ENCODE peak calls at places on chromosomes 16 and 17, in eight cellular contexts. T is coronary artery, X is tibial nerve, J is hepatocyte, C is colonic mucosa, K is lung, P is cardiac fibroblast, E is progenitor cell of endocrine pancreas. I is an unnamed sample.

GRCh38 chr17:37490638-37491614 is 1.2 kb downstream of the DUSP14 start:
- DNase-seq in T (peak), X (no peak), J (peak), C (peak), K (no peak), P (peak), E (no peak), I (no peak)

GRCh38 chr17:37191219-37191618 is 184.6 kb upstream of the C17orf78 start:
- DNase-seq in T (no peak), X (no peak), J (no peak), C (no peak), K (no peak), P (peak), E (no peak), I (no peak)

GRCh38 chr17:16381496-16381820 is 567 bp downstream of the UBB start:
- DNase-seq in T (no peak), X (no peak), J (no peak), C (no peak), K (no peak), P (peak), E (no peak), I (no peak)

GRCh38 chr16:75074920-75075687 is 41.5 kb downstream of the LDHD start:
- DNase-seq in T (no peak), X (no peak), J (no peak), C (no peak), K (peak), P (no peak), E (no peak), I (peak)

GRCh38 chr17:58513391-58513912 is 986 bp downstream of the MTMR4 start:
- DNase-seq in T (no peak), X (no peak), J (no peak), C (no peak), K (no peak), P (no peak), E (no peak), I (peak)

GRCh38 chr16:75319513-75320401 is 68.3 kb upstream of the BCAR1 start:
- DNase-seq in T (no peak), X (no peak), J (no peak), C (no peak), K (no peak), P (peak), E (no peak), I (no peak)

GRCh38 chr16:70735141-70735979 is 49.5 kb upstream of the MTSS2 start:
- DNase-seq in T (no peak), X (no peak), J (no peak), C (no peak), K (no peak), P (peak), E (no peak), I (no peak)

GRCh38 chr16:50844840-50845239 is 103.0 kb downstream of the CYLD start:
- DNase-seq in T (no peak), X (no peak), J (no peak), C (no peak), K (no peak), P (no peak), E (no peak), I (no peak)

GRCh38 chr16:73730496-73731090 is 566.0 kb upstream of the PSMD7 start:
- DNase-seq in T (no peak), X (no peak), J (no peak), C (no peak), K (no peak), P (no peak), E (no peak), I (no peak)

GRCh38 chr17:31537558-31537957 is 146.1 kb downstream of the RAB11FIP4 start:
- DNase-seq in T (no peak), X (no peak), J (no peak), C (no peak), K (no peak), P (no peak), E (no peak), I (no peak)

GRCh38 chr17:61307905-61308886 is 91.4 kb upstream of the TBX2 start:
- DNase-seq in T (peak), X (no peak), J (peak), C (no peak), K (peak), P (peak), E (no peak), I (no peak)

GRCh38 chr16:85245307-85246172 is 133.3 kb upstream of the CIBAR2 start:
- DNase-seq in T (no peak), X (peak), J (peak), C (peak), K (peak), P (peak), E (peak), I (no peak)

GRCh38 chr17:62690168-62690897 is 62.9 kb downstream of the MRC2 start:
- DNase-seq in T (no peak), X (no peak), J (no peak), C (no peak), K (no peak), P (no peak), E (no peak), I (no peak)
- TF ChIP-seq CTCF in T (no peak), X (no peak), J (no peak), C (no peak), K (no peak), P (no peak), E (no peak), I (no peak)

DNA sequence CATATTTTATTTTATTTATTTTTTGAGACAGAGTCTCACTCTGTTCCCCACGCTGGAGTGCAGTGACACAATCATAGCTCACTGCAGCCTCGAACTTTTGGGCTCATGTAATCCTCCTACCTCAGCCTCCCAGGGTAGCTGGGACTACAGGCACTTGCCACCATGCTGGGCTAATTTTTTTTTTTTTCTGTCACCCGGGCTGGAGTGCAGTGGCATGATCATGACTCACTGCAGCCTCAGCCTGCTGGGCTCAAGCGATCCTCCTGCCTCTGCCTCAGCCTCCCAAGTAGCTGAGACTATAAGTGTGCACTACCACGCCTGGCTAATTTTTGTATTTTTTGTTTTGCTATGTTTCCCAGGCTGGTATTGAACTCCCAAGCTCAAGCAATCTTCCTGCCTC is 17.1 kb downstream of the UNC45B start:
- DNase-seq in T (no peak), X (no peak), J (no peak), C (no peak), K (no peak), P (no peak), E (no peak), I (no peak)
- TF ChIP-seq CTCF in T (no peak), X (no peak), J (no peak), C (no peak), K (no peak), P (no peak), E (no peak), I (no peak)

GRCh38 chr16:59192551-59193199 is 458.6 kb upstream of the GOT2 start:
- DNase-seq in T (no peak), X (no peak), J (peak), C (peak), K (no peak), P (peak), E (no peak), I (no peak)
- TF ChIP-seq CTCF in T (no peak), X (no peak), J (peak), C (no peak), K (peak), P (peak), E (peak), I (no peak)

GRCh38 chr17:5536831-5537230 is 47.5 kb downstream of the NLRP1 start:
- DNase-seq in T (no peak), X (no peak), J (no peak), C (no peak), K (no peak), P (no peak), E (no peak), I (no peak)

GRCh38 chr17:5532581-5532980 is 46.2 kb downstream of the MIS12 start:
- DNase-seq in T (no peak), X (no peak), J (no peak), C (no peak), K (no peak), P (no peak), E (no peak), I (no peak)

GRCh38 chr17:5535436-5535835 is 48.9 kb downstream of the NLRP1 start:
- DNase-seq in T (no peak), X (no peak), J (no peak), C (no peak), K (no peak), P (no peak), E (no peak), I (no peak)

GRCh38 chr17:5531019-5531418 is 44.7 kb downstream of the MIS12 start:
- DNase-seq in T (no peak), X (no peak), J (no peak), C (no peak), K (no peak), P (no peak), E (no peak), I (no peak)

GRCh38 chr17:5533486-5534315 is 47.3 kb downstream of the MIS12 start:
- DNase-seq in T (no peak), X (no peak), J (no peak), C (no peak), K (no peak), P (no peak), E (no peak), I (no peak)
- TF ChIP-seq CTCF in T (no peak), X (no peak), J (no peak), C (no peak), K (no peak), P (no peak), E (no peak), I (no peak)

DNA sequence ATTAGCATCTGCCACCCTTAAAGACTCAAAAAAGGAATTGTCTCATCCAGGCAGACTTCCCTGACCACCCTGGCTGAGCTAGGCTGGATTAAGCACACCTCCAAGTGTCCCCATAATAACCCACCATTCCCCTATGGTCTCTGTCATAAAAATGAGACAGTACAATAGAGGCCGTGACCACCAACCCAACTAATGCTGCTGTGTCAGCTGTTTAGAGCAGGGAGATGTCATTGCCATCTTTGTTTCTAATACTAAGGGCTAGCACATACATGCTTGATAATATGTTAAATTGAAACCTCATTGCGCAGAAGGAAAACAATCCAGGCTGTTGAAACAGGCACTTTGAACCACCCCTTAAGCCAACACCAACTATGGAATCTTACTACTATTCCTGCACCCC is 7.2 kb upstream of the ADAMTS18 start:
- DNase-seq in T (no peak), X (no peak), J (no peak), C (no peak), K (no peak), P (no peak), E (no peak), I (no peak)
- TF ChIP-seq CTCF in T (no peak), X (no peak), J (no peak), C (no peak), K (no peak), P (no peak), E (no peak), I (no peak)

GRCh38 chr17:29251969-29252866 is 5.6 kb downstream of the CRYBA1 start:
- DNase-seq in T (no peak), X (no peak), J (peak), C (no peak), K (no peak), P (peak), E (no peak), I (no peak)
- TF ChIP-seq CTCF in T (no peak), X (no peak), J (peak), C (peak), K (no peak), P (peak), E (peak), I (no peak)

GRCh38 chr16:30902070-30902972 is 5.9 kb downstream of the CTF1 start:
- DNase-seq in T (no peak), X (no peak), J (peak), C (peak), K (peak), P (peak), E (peak), I (peak)
- TF ChIP-seq CTCF in T (no peak), X (no peak), J (peak), C (no peak), K (no peak), P (no peak), E (peak), I (no peak)

GRCh38 chr16:67977469-67978227 is 2.7 kb downstream of the DPEP3 start:
- DNase-seq in T (no peak), X (no peak), J (no peak), C (no peak), K (no peak), P (no peak), E (no peak), I (no peak)

GRCh38 chr16:67982011-67982696 is 1.9 kb upstream of the DPEP3 start:
- DNase-seq in T (no peak), X (no peak), J (no peak), C (no peak), K (no peak), P (no peak), E (no peak), I (no peak)

GRCh38 chr16:67976205-67976604 is 4.1 kb downstream of the DPEP3 start:
- DNase-seq in T (no peak), X (no peak), J (no peak), C (no peak), K (no peak), P (no peak), E (no peak), I (no peak)

GRCh38 chr16:67977005-67977404 is 3.3 kb downstream of the DPEP3 start:
- DNase-seq in T (no peak), X (no peak), J (no peak), C (no peak), K (no peak), P (no peak), E (no peak), I (no peak)

DNA sequence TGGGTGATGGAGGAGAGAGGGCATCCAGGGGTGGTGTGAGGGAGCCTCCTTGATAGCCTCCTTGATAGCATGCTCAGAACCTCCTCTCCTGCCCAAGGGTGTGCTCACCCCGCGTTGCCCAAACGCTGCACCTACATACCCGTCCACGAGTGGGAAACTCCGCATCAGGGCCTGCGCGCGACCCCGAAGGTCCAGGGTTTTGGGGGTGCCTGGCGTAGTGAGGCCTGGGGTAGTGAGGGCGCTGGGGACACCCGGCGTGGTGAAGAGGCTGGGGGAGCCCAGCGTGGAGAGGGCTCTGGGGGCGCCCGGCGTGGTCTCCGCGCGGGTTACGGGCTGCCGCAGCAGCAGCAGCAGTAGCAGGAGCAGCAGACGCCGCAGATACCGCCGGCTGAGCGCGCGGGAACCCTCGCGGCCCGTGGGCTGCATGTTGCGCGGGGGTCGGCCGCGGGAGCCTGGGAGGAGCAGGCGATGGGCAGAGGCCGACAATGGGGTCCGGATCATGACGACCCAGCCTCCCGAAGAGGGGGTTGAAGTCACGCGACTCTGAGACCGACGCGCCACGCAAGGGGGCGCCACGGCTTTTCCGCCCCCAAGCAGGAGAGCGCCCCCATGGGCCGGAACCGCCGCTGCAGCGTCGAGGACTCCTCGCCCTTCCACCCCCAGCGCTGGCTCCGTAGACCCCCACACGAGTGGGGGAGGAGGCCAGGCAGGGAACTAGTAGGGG is at the start of gene DPEP3:
- DNase-seq in T (peak), X (no peak), J (no peak), C (no peak), K (no peak), P (no peak), E (no peak), I (no peak)
- TF ChIP-seq CTCF in T (no peak), X (no peak), J (peak), C (no peak), K (no peak), P (peak), E (peak), I (no peak)

GRCh38 chr16:52553322-52553721 is 6.4 kb upstream of the TOX3 start:
- DNase-seq in T (no peak), X (no peak), J (no peak), C (no peak), K (no peak), P (no peak), E (no peak), I (no peak)
- TF ChIP-seq CTCF in T (no peak), X (no peak), J (peak), C (peak), K (no peak), P (no peak), E (peak), I (no peak)

GRCh38 chr16:10123141-10123540 is 59.1 kb downstream of the GRIN2A start:
- DNase-seq in T (no peak), X (no peak), J (no peak), C (no peak), K (no peak), P (peak), E (no peak), I (no peak)

GRCh38 chr16:10128397-10129258 is 53.6 kb downstream of the GRIN2A start:
- DNase-seq in T (no peak), X (no peak), J (no peak), C (no peak), K (no peak), P (no peak), E (no peak), I (no peak)

GRCh38 chr16:10130482-10130996 is 51.7 kb downstream of the GRIN2A start:
- DNase-seq in T (no peak), X (no peak), J (no peak), C (no peak), K (no peak), P (no peak), E (no peak), I (no peak)

GRCh38 chr16:10122546-10122945 is 59.7 kb downstream of the GRIN2A start:
- DNase-seq in T (no peak), X (no peak), J (peak), C (no peak), K (no peak), P (peak), E (no peak), I (no peak)

DNA sequence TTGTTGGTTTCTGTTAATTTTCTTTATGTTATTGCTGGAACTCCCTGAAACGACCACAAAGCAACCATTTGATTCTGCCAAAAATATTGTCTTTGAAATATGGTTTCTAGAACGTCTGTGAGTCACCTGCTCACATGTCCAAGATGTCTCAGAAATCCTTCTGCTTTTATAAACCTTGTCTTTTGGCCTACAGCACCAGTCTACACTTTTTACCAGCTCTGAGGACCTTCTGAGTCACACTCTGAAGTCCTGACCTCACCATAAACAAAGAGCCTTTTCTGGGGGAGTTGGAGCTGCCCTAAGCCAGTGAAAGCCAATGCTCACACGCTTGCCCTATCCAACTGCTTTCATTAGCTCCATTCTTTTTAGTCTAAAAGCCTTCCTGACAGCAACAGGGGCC is 55.5 kb downstream of the GRIN2A start:
- DNase-seq in T (no peak), X (no peak), J (no peak), C (no peak), K (no peak), P (peak), E (no peak), I (no peak)
- TF ChIP-seq CTCF in T (no peak), X (no peak), J (no peak), C (no peak), K (no peak), P (no peak), E (no peak), I (no peak)

I was measured in activated B cell treated with CpG ODN at 0.5 μM for 24 hours.